ENCODE peak calls at places on chromosomes 4 and X, in ten cellular contexts. V, N, S, U, P, A, F, D, L and Y are unnamed samples.

GRCh38 chr4:51963871-51964513 is 56.2 kb downstream of the LRRC66 start:
- ATAC-seq in V (no peak), N (no peak), S (no peak), U (peak), P (no peak), A (no peak), F (no peak), D (peak), L (no peak), Y (no peak)

GRCh38 chr4:99855677-99856076 is 38.5 kb downstream of the LAMTOR3 start:
- ATAC-seq in V (peak), N (peak), S (peak), U (peak), P (peak), A (peak), F (peak), D (no peak), L (peak), Y (no peak)

GRCh38 chr4:64882311-64883086 is 473.2 kb upstream of the TECRL start:
- ATAC-seq in V (no peak), N (no peak), S (no peak), U (no peak), P (peak), A (no peak), F (no peak), D (no peak), L (no peak), Y (no peak)

GRCh38 chrX:29422034-29422433 is 793.3 kb upstream of the MAGEB2 start:
- ATAC-seq in V (no peak), N (no peak), S (no peak), U (no peak), P (no peak), A (no peak), F (no peak), D (no peak), L (no peak), Y (no peak)

GRCh38 chr4:93764647-93765246 is 63.8 kb upstream of the ATOH1 start:
- ATAC-seq in V (no peak), N (peak), S (no peak), U (peak), P (no peak), A (peak), F (no peak), D (peak), L (no peak), Y (no peak)

GRCh38 chr4:48898733-48899431 is 7.7 kb downstream of the OCIAD2 start:
- ATAC-seq in V (no peak), N (peak), S (no peak), U (no peak), P (peak), A (no peak), F (no peak), D (no peak), L (no peak), Y (no peak)

GRCh38 chr4:109472343-109472761 is 38.7 kb downstream of the SEC24B start:
- ATAC-seq in V (no peak), N (peak), S (no peak), U (no peak), P (no peak), A (peak), F (no peak), D (peak), L (no peak), Y (no peak)

GRCh38 chr4:184110452-184110851 is 107.2 kb downstream of the ENPP6 start:
- ATAC-seq in V (no peak), N (no peak), S (no peak), U (no peak), P (no peak), A (no peak), F (no peak), D (no peak), L (no peak), Y (no peak)

GRCh38 chrX:47574096-47574553 is 8.1 kb upstream of the TIMP1 start:
- ATAC-seq in V (peak), N (peak), S (no peak), U (no peak), P (no peak), A (peak), F (no peak), D (peak), L (peak), Y (peak)

GRCh38 chrX:11647048-11647650 is 18.6 kb downstream of the ARHGAP6 start:
- ATAC-seq in V (no peak), N (no peak), S (no peak), U (no peak), P (no peak), A (no peak), F (no peak), D (no peak), L (no peak), Y (no peak)

GRCh38 chr4:88907478-88907877 is 149.5 kb downstream of the FAM13A start:
- ATAC-seq in V (no peak), N (no peak), S (no peak), U (no peak), P (no peak), A (no peak), F (no peak), D (peak), L (no peak), Y (no peak)

GRCh38 chr4:26763063-26763462 is 97.6 kb upstream of the STIM2 start:
- ATAC-seq in V (no peak), N (peak), S (no peak), U (no peak), P (no peak), A (no peak), F (no peak), D (no peak), L (no peak), Y (no peak)

GRCh38 chr4:52664479-52664878 is 5.4 kb upstream of the USP46 start:
- ATAC-seq in V (no peak), N (no peak), S (no peak), U (no peak), P (peak), A (no peak), F (no peak), D (no peak), L (no peak), Y (no peak)